ENCODE peak calls at places on chromosomes 7 and 10, in four cellular contexts. J is pancreas, D is HCT116, K is psoas muscle. M is an unnamed sample. For H3K36me3, the result is how much of the 10 kb centered on the place peaks cover.

GRCh38 chr7:148729984-148730733 is 31.5 kb downstream of the CUL1 start:
- DNase-seq in D (no peak), K (no peak), J (no peak), M (no peak)

GRCh38 chr10:30439931-30440330 is 5.9 kb downstream of the MAP3K8 start:
- DNase-seq in J (no peak), D (no peak), K (no peak), M (no peak)

GRCh38 chr10:128163701-128164100 is 37.5 kb upstream of the MKI67 start:
- DNase-seq in D (no peak), J (no peak), K (no peak), M (no peak)

GRCh38 chr7:156892086-156892800 is 740 bp downstream of the LMBR1 start:
- DNase-seq in D (no peak), K (peak), J (peak), M (peak)

GRCh38 chr10:97169911-97170693 is 15.7 kb downstream of the SLIT1 start:
- DNase-seq in J (peak), K (no peak), D (no peak), M (no peak)

GRCh38 chr7:158774916-158775315 is 54.4 kb downstream of the ESYT2 start:
- DNase-seq in J (no peak), K (no peak), D (no peak), M (no peak)

GRCh38 chr10:89979726-89980125 is 278.3 kb downstream of the KIF20B start:
- DNase-seq in J (no peak), K (no peak), D (no peak), M (no peak)

GRCh38 chr7:84193787-84194186 is 802 bp downstream of the SEMA3A start:
- DNase-seq in D (no peak), K (no peak), J (no peak), M (no peak)

GRCh38 chr7:98217623-98218582 is 6.7 kb downstream of the BHLHA15 start:
- DNase-seq in D (no peak), J (peak), K (no peak), M (peak)

GRCh38 chr7:134174797-134175261 is 47.7 kb downstream of the LRGUK start:
- DNase-seq in D (peak), J (no peak), K (no peak), M (no peak)

GRCh38 chr10:62813981-62814380 is 2.2 kb downstream of the EGR2 start:
- DNase-seq in D (no peak), J (no peak), K (no peak), M (no peak)

GRCh38 chr10:100579261-100579660 is 43.5 kb downstream of the HIF1AN start:
- DNase-seq in K (no peak), J (no peak), D (no peak), M (no peak)

GRCh38 chr7:64625114-64626082 is 40.5 kb upstream of the ZNF107 start:
- DNase-seq in D (no peak), J (no peak), K (no peak), M (no peak)

DNA sequence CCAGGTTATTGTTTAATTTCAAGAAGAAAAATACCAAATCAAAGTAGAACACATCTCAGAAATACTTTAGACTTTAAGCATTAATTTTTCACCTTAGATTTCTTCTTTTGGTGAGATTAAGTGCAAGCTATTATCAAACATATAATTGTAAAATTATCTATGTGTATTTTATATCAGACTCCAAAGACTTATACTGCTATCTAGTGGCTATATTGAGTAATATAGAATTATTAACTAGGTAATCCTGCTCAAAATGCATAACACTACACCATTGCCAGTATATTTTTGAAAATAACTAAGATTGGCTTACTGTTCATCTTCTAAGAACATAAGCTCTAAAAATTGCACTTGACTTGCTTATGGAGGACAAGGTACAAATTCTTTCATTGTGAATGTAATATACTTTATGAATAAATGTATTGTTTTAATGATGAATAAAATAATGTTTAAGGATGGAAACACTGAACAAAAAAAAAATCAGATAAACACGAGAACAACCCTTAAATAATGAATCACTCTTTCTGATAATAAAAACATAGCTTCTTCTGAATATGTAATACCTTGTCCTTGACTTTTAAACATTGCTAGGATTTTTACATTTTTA is 86.7 kb upstream of the GNAI1 start:
- DNase-seq in K (no peak), D (no peak), J (no peak), M (no peak)
- TF ChIP-seq CTCF in K (no peak), D (peak), J (no peak), M (no peak)

DNA sequence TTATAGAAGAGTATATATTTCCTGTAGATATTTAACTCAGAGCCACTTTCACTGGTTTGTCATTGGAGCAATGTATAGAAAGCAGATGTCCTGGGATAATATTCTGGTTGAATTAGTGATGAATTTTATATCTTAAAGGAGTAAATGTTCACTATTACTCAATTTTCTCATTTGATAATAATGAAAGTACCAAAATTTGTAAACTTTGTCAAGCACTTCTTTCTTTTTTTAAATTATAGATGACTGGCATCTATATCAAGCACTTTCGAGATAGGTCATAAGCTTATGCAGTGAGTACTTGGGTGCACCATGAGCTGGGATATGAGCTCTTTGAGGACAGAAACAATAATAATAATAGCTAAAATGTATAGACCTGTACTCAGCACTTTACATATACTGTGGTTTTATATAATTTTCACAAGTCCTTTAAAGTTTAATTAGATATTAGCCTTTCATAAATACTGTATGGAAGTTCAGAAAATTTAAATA is 11.3 kb downstream of the RSBN1L start:
- DNase-seq in J (no peak), K (no peak), D (no peak), M (no peak)
- H3K36me3 ChIP-seq in J (under half), K (under half), D (under half), M (under half)

DNA sequence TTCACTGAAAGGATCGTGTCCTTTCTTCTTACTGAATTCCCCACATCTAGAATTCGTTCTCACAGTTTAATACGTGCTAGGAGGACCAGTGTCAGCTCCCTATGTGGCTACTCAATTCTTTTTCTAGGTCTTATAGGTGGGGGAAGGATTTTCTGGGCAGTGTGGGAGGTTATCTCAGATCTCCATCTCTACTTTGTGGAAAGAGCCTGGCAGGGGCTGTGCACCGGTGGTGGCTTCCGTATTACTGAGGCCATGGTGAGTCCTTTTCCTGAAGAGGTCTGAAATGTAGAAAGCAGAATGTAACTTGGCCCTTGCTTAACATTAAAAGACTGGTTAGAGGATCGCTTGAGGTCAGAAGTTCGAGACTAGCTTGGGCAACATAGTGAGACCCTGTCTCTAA is 2.8 kb upstream of the TPST1 start:
- DNase-seq in D (no peak), J (no peak), K (no peak), M (peak)
- TF ChIP-seq CTCF in D (no peak), J (no peak), K (no peak), M (no peak)

DNA sequence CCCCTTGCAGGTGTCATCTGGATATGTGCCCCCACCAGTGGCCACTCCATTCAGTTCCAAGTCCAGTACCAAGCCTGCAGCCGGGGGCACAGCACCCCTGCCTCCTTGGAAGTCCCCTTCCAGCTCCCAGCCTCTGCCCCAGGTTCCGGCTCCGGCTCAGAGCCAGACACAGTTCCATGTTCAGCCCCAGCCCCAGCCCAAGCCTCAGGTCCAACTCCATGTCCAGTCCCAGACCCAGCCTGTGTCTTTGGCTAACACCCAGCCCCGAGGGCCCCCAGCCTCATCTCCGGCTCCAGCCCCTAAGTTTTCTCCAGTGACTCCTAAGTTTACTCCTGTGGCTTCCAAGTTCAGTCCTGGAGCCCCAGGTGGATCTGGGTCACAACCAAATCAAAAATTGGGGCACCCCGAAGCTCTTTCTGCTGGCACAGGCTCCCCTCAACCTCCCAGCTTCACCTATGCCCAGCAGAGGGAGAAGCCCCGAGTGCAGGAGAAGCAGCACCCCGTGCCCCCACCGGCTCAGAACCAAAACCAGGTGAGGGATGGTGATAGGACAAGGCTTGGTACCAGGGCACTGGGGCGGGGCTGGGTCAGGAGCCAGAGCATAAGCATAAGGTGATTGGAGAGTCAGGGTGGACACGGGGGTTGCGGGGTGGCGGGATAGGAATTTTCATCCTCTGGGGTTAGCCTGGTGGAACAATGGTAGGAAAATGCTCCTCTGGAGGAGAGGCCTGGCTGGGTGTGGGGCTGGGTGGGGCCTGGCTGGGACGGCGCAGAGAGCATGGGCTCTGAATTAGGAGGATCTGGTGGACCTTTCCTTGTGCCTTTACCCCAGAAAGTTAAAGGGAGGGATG is 1.9 kb downstream of the ZYX start:
- DNase-seq in J (no peak), D (no peak), K (no peak), M (peak)
- H3K36me3 ChIP-seq in J (under half), D (under half), K (under half), M (under half)

GRCh38 chr7:45435846-45436245 is 138.3 kb upstream of the ADCY1 start:
- DNase-seq in D (no peak), K (no peak), J (no peak), M (no peak)
- TF ChIP-seq CTCF in D (no peak), K (no peak), J (no peak), M (no peak)

GRCh38 chr10:381346-381745 is 246.1 kb downstream of the ZMYND11 start:
- DNase-seq in J (no peak), K (no peak), D (no peak), M (no peak)
- H3K36me3 ChIP-seq in J (under half), K (half or more), D (under half), M (under half)

DNA sequence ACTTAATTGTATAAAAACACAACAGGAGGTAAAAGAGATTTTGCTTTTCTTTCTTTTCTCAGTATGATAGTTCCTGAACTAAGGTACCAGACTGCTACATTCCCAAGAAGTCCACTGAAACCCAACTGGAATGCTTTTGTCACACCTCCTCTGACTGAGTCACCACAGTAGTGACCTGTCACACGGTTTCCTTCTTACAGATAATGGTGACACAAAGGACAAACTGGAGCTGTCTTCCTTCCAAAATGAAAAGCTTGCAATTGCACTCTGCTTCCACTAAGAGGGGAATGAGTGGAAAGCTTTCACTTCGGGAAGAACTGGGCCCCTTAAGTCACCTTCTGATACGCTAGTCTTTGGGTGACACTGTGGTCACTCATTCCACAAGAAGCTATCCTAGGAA is 122.2 kb downstream of the KMT2E start:
- DNase-seq in K (no peak), J (no peak), D (peak), M (no peak)
- TF ChIP-seq CTCF in K (no peak), J (no peak), D (no peak), M (no peak)